ENCODE peak calls at places on chromosomes 1 and 21, in seven cellular contexts. D is GM12878, H is upper lobe of right lung, M is esophagus squamous epithelium, C is Caco-2, N is AG04450, W is endodermal cell. J is an unnamed sample.

GRCh38 chr21:28387220-28387619 is 605.5 kb downstream of the LTN1 start:
- DNase-seq in D (no peak), H (no peak), M (no peak), C (no peak), N (no peak), W (no peak), J (no peak)

GRCh38 chr1:5501206-5501980 is 490.8 kb downstream of the NPHP4 start:
- DNase-seq in D (no peak), H (peak; percentile 25), M (no peak), C (no peak), N (no peak), W (no peak), J (peak; percentile 27)

GRCh38 chr1:27102707-27103468 is 52.0 kb downstream of the SLC9A1 start:
- DNase-seq in D (no peak), H (peak; percentile 89), M (no peak), C (peak; percentile 80), N (no peak), W (peak; percentile 97), J (no peak)

GRCh38 chr1:110555807-110556470 is 37.0 kb upstream of the KCNA10 start:
- DNase-seq in D (no peak), H (no peak), M (no peak), C (no peak), N (no peak), W (no peak), J (no peak)

GRCh38 chr1:91487469-91487868 is 13.2 kb upstream of the CDC7 start:
- DNase-seq in D (no peak), H (no peak), M (no peak), C (no peak), N (no peak), W (no peak), J (no peak)

GRCh38 chr1:105483436-105483835 is 1573.0 kb upstream of the PRMT6 start:
- DNase-seq in D (no peak), H (no peak), M (no peak), C (no peak), N (no peak), W (no peak), J (no peak)

GRCh38 chr1:74388855-74389254 is 123.6 kb downstream of the LRRC53 start:
- DNase-seq in D (no peak), H (no peak), M (no peak), C (no peak), N (no peak), W (no peak), J (no peak)

GRCh38 chr1:47996060-47996405 is 1.2 kb downstream of the TRABD2B start:
- DNase-seq in D (no peak), H (no peak), M (no peak), C (no peak), N (no peak), W (no peak), J (no peak)

GRCh38 chr1:212228076-212228475 is 57.1 kb upstream of the PPP2R5A start:
- DNase-seq in D (no peak), H (no peak), M (no peak), C (no peak), N (no peak), W (no peak), J (no peak)

GRCh38 chr1:20708891-20709290 is 8.9 kb downstream of the KIF17 start:
- DNase-seq in D (no peak), H (no peak), M (no peak), C (no peak), N (no peak), W (no peak), J (no peak)

GRCh38 chr21:38766987-38767722 is 38.6 kb upstream of the ETS2 start:
- DNase-seq in D (peak; percentile 96), H (peak; percentile 69), M (no peak), C (no peak), N (no peak), W (no peak), J (no peak)

GRCh38 chr1:178238722-178239510 is 145.0 kb downstream of the RASAL2 start:
- DNase-seq in D (no peak), H (no peak), M (no peak), C (peak; percentile 17), N (peak; percentile 82), W (no peak), J (no peak)

GRCh38 chr1:165899461-165899941 is 72.1 kb downstream of the UCK2 start:
- DNase-seq in D (no peak), H (no peak), M (no peak), C (no peak), N (no peak), W (peak; percentile 39), J (no peak)

DNA sequence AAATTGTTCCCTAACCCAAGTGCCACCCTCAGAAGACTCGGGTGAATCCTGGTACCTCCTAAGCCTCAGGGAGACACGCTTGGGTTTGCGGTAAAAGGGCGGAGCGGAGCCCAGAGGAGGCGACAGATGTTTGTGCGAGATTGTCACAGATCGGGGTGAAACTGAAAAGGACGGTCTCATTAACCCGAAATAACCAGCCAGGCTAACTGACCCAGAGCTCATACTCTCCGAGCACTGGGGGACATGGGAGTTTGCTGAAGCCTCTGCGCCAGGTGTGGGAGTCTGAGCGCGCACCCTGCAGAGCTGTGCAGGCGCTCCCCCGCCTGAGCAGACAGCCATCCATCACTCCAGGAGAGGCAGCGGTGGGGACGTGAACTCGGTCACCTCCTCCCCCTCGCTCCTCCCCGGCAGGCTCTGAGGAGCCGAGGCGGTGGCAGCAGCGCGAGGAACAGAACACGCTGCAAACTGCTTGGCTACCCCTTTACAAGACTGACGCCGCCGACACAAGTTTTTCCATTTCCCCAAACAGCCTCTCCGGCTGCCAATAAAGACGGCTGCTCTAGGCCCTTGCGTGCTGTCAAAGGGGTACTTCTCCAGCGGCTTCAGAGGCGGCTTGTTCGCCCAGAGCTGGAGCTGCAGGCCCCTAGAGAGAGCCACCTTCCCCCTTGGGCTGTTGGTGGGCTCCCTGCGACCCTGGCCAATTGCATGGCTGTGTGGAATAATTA is 43.5 kb downstream of the RRAGC start:
- DNase-seq in D (peak; percentile 73), H (no peak), M (no peak), C (no peak), N (no peak), W (no peak), J (no peak)
- TF ChIP-seq CTCF in D (no peak), H (no peak), M (no peak), C (no peak), N (no peak), W (no peak), J (no peak)

GRCh38 chr21:40014394-40014793 is 147.2 kb downstream of the PCP4 start:
- DNase-seq in D (no peak), H (no peak), M (no peak), C (no peak), N (no peak), W (no peak), J (no peak)
- TF ChIP-seq CTCF in D (no peak), H (no peak), M (no peak), C (no peak), N (no peak), W (no peak), J (no peak)

GRCh38 chr1:12506581-12507280 is 111.3 kb downstream of the DHRS3 start:
- DNase-seq in D (no peak), H (no peak), M (no peak), C (no peak), N (no peak), W (no peak), J (no peak)
- TF ChIP-seq CTCF in D (no peak), H (no peak), M (no peak), C (no peak), N (no peak), W (no peak), J (no peak)

GRCh38 chr21:46551636-46552241 is 53.1 kb downstream of the S100B start:
- DNase-seq in D (no peak), H (peak; percentile 79), M (no peak), C (no peak), N (no peak), W (peak; percentile 62), J (no peak)
- TF ChIP-seq CTCF in D (no peak), H (no peak), M (no peak), C (no peak), N (no peak), W (no peak), J (no peak)

GRCh38 chr1:156947818-156948525 is 27.5 kb downstream of the LRRC71 start:
- DNase-seq in D (no peak), H (no peak), M (no peak), C (no peak), N (no peak), W (no peak), J (no peak)

GRCh38 chr1:156947127-156947526 is 26.7 kb downstream of the LRRC71 start:
- DNase-seq in D (no peak), H (no peak), M (no peak), C (no peak), N (no peak), W (no peak), J (no peak)

GRCh38 chr1:156949127-156949526 is 28.7 kb downstream of the LRRC71 start:
- DNase-seq in D (no peak), H (no peak), M (no peak), C (no peak), N (no peak), W (peak; percentile 61), J (no peak)

GRCh38 chr1:156945881-156946661 is 25.6 kb downstream of the LRRC71 start:
- DNase-seq in D (no peak), H (no peak), M (no peak), C (no peak), N (no peak), W (no peak), J (no peak)

GRCh38 chr1:156948708-156949107 is 28.3 kb downstream of the LRRC71 start:
- DNase-seq in D (no peak), H (no peak), M (no peak), C (no peak), N (no peak), W (peak; percentile 84), J (no peak)
- TF ChIP-seq CTCF in D (peak; percentile 38), H (no peak), M (no peak), C (peak; percentile 36), N (peak; percentile 32), W (peak; percentile 83), J (peak; percentile 34)

DNA sequence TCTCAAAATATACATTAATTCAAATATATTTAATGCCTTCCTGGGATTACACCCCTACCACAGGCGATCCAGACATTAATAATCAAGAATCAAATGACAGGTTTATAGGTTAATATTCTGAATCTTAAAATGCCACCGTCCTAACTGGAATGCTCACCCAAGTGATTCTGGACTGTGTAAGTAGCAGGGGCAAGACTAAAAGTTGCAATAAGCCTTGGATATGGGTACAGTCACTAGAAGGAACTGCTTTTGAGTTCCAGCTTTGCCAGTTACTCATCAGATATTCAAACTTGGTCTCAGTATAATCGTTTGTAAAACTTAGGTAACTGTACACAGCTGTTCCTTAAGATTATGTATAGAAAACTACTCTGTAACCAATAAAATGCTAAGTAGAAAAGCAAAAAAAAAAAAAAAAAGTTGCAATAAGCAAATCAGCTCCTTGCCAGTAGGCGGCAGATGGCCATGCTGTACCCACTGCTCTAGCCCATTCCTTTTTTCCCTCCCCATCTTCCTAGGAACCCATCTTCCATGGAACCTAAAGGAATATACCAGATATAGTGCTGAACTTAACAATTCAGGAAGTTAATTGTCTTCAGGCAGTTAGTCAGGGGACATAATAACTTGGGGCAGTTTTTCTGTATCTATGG is 10.5 kb downstream of the RO60 start:
- DNase-seq in D (no peak), H (no peak), M (no peak), C (peak; percentile 22), N (no peak), W (peak; percentile 76), J (no peak)
- TF ChIP-seq CTCF in D (peak; percentile 55), H (no peak), M (peak; percentile 20), C (no peak), N (peak; percentile 38), W (peak; percentile 82), J (peak; percentile 66)